ENCODE peak calls at places on chromosomes 6 and 20, in six cellular contexts. One of them, this sample, is unnamed.

GRCh38 chr6:11027565-11028110 is 16.5 kb downstream of the ELOVL2 start:
- DNase-seq in stomach: no peak
- DNase-seq in uterus: no peak
- DNase-seq in K562: no peak
- DNase-seq in spleen: no peak
- DNase-seq in A549: no peak
- DNase-seq in this sample: no peak

GRCh38 chr20:760751-761417 is 7.4 kb downstream of the SLC52A3 start:
- DNase-seq in stomach: no peak
- DNase-seq in A549: peak; percentile 65
- DNase-seq in uterus: no peak
- DNase-seq in spleen: no peak
- DNase-seq in K562: peak; percentile 83
- DNase-seq in this sample: no peak

GRCh38 chr6:13709698-13710551 is 1.7 kb downstream of the RANBP9 start:
- DNase-seq in A549: no peak
- DNase-seq in uterus: no peak
- DNase-seq in spleen: no peak
- DNase-seq in stomach: no peak
- DNase-seq in K562: peak; percentile 78
- DNase-seq in this sample: no peak

GRCh38 chr6:17001188-17001587 is 100.7 kb upstream of the STMND1 start:
- DNase-seq in uterus: no peak
- DNase-seq in stomach: no peak
- DNase-seq in spleen: no peak
- DNase-seq in K562: no peak
- DNase-seq in A549: no peak
- DNase-seq in this sample: no peak

GRCh38 chr6:34514593-34515472 is 41.3 kb downstream of the SPDEF start:
- DNase-seq in stomach: no peak
- DNase-seq in spleen: peak; percentile 56
- DNase-seq in K562: peak; percentile 81
- DNase-seq in uterus: peak; percentile 31
- DNase-seq in A549: no peak
- DNase-seq in this sample: peak; percentile 37

GRCh38 chr6:14092861-14093789 is 24.4 kb upstream of the CD83 start:
- DNase-seq in A549: no peak
- DNase-seq in spleen: no peak
- DNase-seq in K562: no peak
- DNase-seq in uterus: peak; percentile 35
- DNase-seq in stomach: no peak
- DNase-seq in this sample: no peak

GRCh38 chr6:99288668-99289067 is 60.8 kb downstream of the FAXC start:
- DNase-seq in spleen: no peak
- DNase-seq in A549: no peak
- DNase-seq in stomach: no peak
- DNase-seq in uterus: no peak
- DNase-seq in K562: no peak
- DNase-seq in this sample: no peak

GRCh38 chr20:56957737-56958553 is 308.5 kb downstream of the BMP7 start:
- DNase-seq in A549: no peak
- DNase-seq in stomach: no peak
- DNase-seq in spleen: no peak
- DNase-seq in K562: no peak
- DNase-seq in uterus: no peak
- DNase-seq in this sample: no peak

GRCh38 chr6:17986656-17987575 is 519 bp downstream of the KIF13A start:
- DNase-seq in spleen: peak; percentile 92
- DNase-seq in A549: peak; percentile 47
- DNase-seq in stomach: peak; percentile 52
- DNase-seq in K562: peak; percentile 60
- DNase-seq in uterus: peak; percentile 53
- DNase-seq in this sample: peak; percentile 46

GRCh38 chr6:40912158-40912946 is 126.7 kb downstream of the UNC5CL start:
- DNase-seq in K562: peak; percentile 71
- DNase-seq in stomach: peak; percentile 68
- DNase-seq in uterus: no peak
- DNase-seq in spleen: no peak
- DNase-seq in A549: peak; percentile 73
- DNase-seq in this sample: peak; percentile 68

GRCh38 chr6:32298632-32299336 is 72.9 kb downstream of the TSBP1 start:
- DNase-seq in A549: peak; percentile 61
- DNase-seq in spleen: no peak
- DNase-seq in uterus: no peak
- DNase-seq in K562: no peak
- DNase-seq in stomach: no peak
- DNase-seq in this sample: no peak

GRCh38 chr6:30006170-30007131 is 54.6 kb upstream of the POLR1H start:
- DNase-seq in K562: no peak
- DNase-seq in uterus: peak; percentile 61
- DNase-seq in stomach: peak; percentile 35
- DNase-seq in A549: no peak
- DNase-seq in spleen: peak; percentile 78
- DNase-seq in this sample: peak; percentile 64

GRCh38 chr20:8394308-8394945 is 262.4 kb downstream of the PLCB1 start:
- DNase-seq in A549: no peak
- DNase-seq in stomach: no peak
- DNase-seq in uterus: no peak
- DNase-seq in K562: no peak
- DNase-seq in spleen: no peak
- DNase-seq in this sample: no peak

GRCh38 chr20:5531318-5532081 is 214.7 kb upstream of the PROKR2 start:
- DNase-seq in K562: peak; percentile 23
- DNase-seq in A549: peak; percentile 24
- DNase-seq in stomach: no peak
- DNase-seq in uterus: no peak
- DNase-seq in spleen: no peak
- DNase-seq in this sample: no peak

GRCh38 chr6:158489441-158489840 is 70.5 kb upstream of the TMEM181 start:
- DNase-seq in A549: no peak
- DNase-seq in stomach: no peak
- DNase-seq in K562: no peak
- DNase-seq in uterus: no peak
- DNase-seq in spleen: no peak
- DNase-seq in this sample: no peak

GRCh38 chr6:130843575-130844320 is 16.5 kb downstream of the SMLR1 start:
- DNase-seq in stomach: no peak
- DNase-seq in uterus: no peak
- DNase-seq in K562: peak; percentile 38
- DNase-seq in A549: peak; percentile 18
- DNase-seq in spleen: no peak
- DNase-seq in this sample: no peak

GRCh38 chr6:141874930-141875602 is 257.7 kb upstream of the GJE1 start:
- DNase-seq in stomach: no peak
- DNase-seq in K562: no peak
- DNase-seq in spleen: no peak
- DNase-seq in A549: no peak
- DNase-seq in uterus: no peak
- DNase-seq in this sample: no peak

GRCh38 chr6:52420668-52421358 is 671 bp downstream of the EFHC1 start:
- DNase-seq in spleen: peak; percentile 79
- DNase-seq in uterus: no peak
- DNase-seq in stomach: no peak
- DNase-seq in K562: peak; percentile 47
- DNase-seq in A549: peak; percentile 67
- DNase-seq in this sample: peak; percentile 58

GRCh38 chr6:132768051-132768517 is 10.4 kb upstream of the VNN2 start:
- DNase-seq in stomach: peak; percentile 52
- DNase-seq in uterus: no peak
- DNase-seq in K562: peak; percentile 67
- DNase-seq in A549: peak; percentile 52
- DNase-seq in spleen: peak; percentile 82
- DNase-seq in this sample: peak; percentile 43

GRCh38 chr6:3041606-3042005 is 26.7 kb upstream of the RIPK1 start:
- DNase-seq in spleen: no peak
- DNase-seq in uterus: no peak
- DNase-seq in K562: no peak
- DNase-seq in A549: no peak
- DNase-seq in stomach: no peak
- DNase-seq in this sample: no peak

GRCh38 chr6:136014454-136015421 is 163.2 kb downstream of the PDE7B start:
- DNase-seq in spleen: no peak
- DNase-seq in A549: peak; percentile 96
- DNase-seq in stomach: no peak
- DNase-seq in K562: no peak
- DNase-seq in uterus: no peak
- DNase-seq in this sample: no peak

GRCh38 chr20:35437599-35437998 is 429 bp downstream of the GDF5 start:
- DNase-seq in spleen: no peak
- DNase-seq in stomach: no peak
- DNase-seq in A549: no peak
- DNase-seq in K562: no peak
- DNase-seq in uterus: no peak
- DNase-seq in this sample: no peak

GRCh38 chr6:149859938-149860337 is 4.2 kb downstream of the LRP11 start:
- DNase-seq in spleen: no peak
- DNase-seq in stomach: no peak
- DNase-seq in A549: no peak
- DNase-seq in K562: no peak
- DNase-seq in uterus: no peak
- DNase-seq in this sample: no peak

GRCh38 chr6:31740397-31741223 is 805 bp downstream of the MSH5 start:
- DNase-seq in spleen: peak; percentile 92
- DNase-seq in K562: peak; percentile 74
- DNase-seq in stomach: no peak
- DNase-seq in A549: no peak
- DNase-seq in uterus: no peak
- DNase-seq in this sample: no peak

GRCh38 chr20:59365611-59366284 is 65.3 kb downstream of the EDN3 start:
- DNase-seq in A549: no peak
- DNase-seq in spleen: peak; percentile 71
- DNase-seq in K562: no peak
- DNase-seq in stomach: no peak
- DNase-seq in uterus: no peak
- DNase-seq in this sample: no peak

GRCh38 chr6:97726378-97726777 is 443.4 kb upstream of the MMS22L start:
- DNase-seq in stomach: no peak
- DNase-seq in uterus: no peak
- DNase-seq in A549: peak; percentile 2
- DNase-seq in K562: no peak
- DNase-seq in spleen: no peak
- DNase-seq in this sample: no peak

GRCh38 chr6:97151611-97152010 is 131.4 kb downstream of the MMS22L start:
- DNase-seq in stomach: no peak
- DNase-seq in uterus: no peak
- DNase-seq in K562: no peak
- DNase-seq in A549: no peak
- DNase-seq in spleen: no peak
- DNase-seq in this sample: no peak

GRCh38 chr6:43630980-43631619 is 2.0 kb upstream of the GTPBP2 start:
- DNase-seq in spleen: no peak
- DNase-seq in stomach: no peak
- DNase-seq in uterus: no peak
- DNase-seq in A549: no peak
- DNase-seq in K562: peak; percentile 98
- DNase-seq in this sample: no peak

GRCh38 chr6:43629505-43630300 is 639 bp upstream of the GTPBP2 start:
- DNase-seq in uterus: peak; percentile 96
- DNase-seq in spleen: peak; percentile 96
- DNase-seq in stomach: peak; percentile 97
- DNase-seq in K562: peak; percentile 99
- DNase-seq in A549: peak; percentile 95
- DNase-seq in this sample: peak; percentile 91

GRCh38 chr6:43628392-43629103 is 516 bp downstream of the GTPBP2 start:
- DNase-seq in A549: peak; percentile 36
- DNase-seq in spleen: no peak
- DNase-seq in stomach: peak; percentile 51
- DNase-seq in K562: peak; percentile 85
- DNase-seq in uterus: peak; percentile 63
- DNase-seq in this sample: peak; percentile 52

GRCh38 chr6:43627008-43627825 is 1.8 kb downstream of the GTPBP2 start:
- DNase-seq in stomach: peak; percentile 79
- DNase-seq in A549: peak; percentile 70
- DNase-seq in spleen: no peak
- DNase-seq in K562: peak; percentile 98
- DNase-seq in uterus: peak; percentile 74
- DNase-seq in this sample: peak; percentile 87

GRCh38 chr6:43629104-43629504 is at the start of gene GTPBP2:
- DNase-seq in uterus: peak; percentile 98
- DNase-seq in A549: peak; percentile 97
- DNase-seq in K562: peak; percentile 100
- DNase-seq in spleen: peak; percentile 100
- DNase-seq in stomach: peak; percentile 99
- DNase-seq in this sample: peak; percentile 99
- TF ChIP-seq POLR2A in uterus: peak; percentile 54
- TF ChIP-seq POLR2A in A549: no peak
- TF ChIP-seq POLR2A in K562: no peak
- TF ChIP-seq POLR2A in spleen: no peak
- TF ChIP-seq POLR2A in stomach: no peak
- TF ChIP-seq POLR2A in this sample: peak; percentile 23

GRCh38 chr20:63522091-63522868 is 1.7 kb downstream of the PPDPF start:
- DNase-seq in stomach: no peak
- DNase-seq in uterus: no peak
- DNase-seq in spleen: peak; percentile 73
- DNase-seq in A549: no peak
- DNase-seq in K562: no peak
- DNase-seq in this sample: peak; percentile 47
- H3K4me3 ChIP-seq in stomach: peak overlapping the region; percentile 77
- H3K4me3 ChIP-seq in uterus: no peak overlapping the region
- H3K4me3 ChIP-seq in spleen: no peak overlapping the region
- H3K4me3 ChIP-seq in A549: no peak overlapping the region
- H3K4me3 ChIP-seq in K562: no peak overlapping the region
- H3K4me3 ChIP-seq in this sample: no peak overlapping the region

DNA sequence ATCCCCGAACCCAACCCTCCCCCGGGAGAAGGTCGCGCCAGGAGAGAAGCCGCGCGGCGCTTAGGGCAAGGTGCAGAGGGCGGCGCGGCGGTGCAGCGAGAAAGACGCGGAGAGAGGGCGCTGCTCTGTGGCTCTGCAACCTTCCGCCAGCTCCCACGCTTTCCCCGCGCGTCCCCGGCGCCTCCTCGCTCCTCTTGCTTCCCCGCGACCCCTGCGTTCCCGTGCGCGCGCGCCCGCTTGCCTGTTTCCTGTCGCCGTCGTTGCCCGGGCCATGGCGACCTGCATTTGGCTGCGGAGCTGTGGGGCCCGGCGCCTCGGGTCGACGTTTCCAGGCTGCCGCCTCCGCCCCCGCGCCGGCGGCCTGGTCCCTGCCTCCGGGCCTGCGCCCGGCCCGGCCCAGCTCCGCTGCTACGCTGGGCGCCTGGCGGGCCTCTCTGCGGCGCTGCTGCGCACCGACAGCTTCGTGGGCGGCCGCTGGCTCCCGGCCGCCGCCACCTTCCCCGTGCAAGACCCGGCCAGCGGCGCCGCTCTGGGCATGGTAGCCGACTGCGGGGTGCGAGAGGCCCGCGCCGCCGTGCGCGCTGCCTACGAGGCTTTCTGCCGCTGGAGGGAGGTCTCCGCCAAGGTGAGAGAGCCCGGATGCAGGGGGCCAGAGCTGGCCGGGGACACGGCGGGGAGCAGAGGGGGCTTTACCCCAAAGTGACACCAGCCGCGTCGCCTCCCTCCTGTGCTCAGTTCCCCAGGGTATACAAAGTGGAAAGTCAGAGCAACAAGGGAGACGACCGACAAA is at the start of gene ALDH5A1:
- DNase-seq in stomach: peak; percentile 72
- DNase-seq in spleen: peak; percentile 95
- DNase-seq in A549: peak; percentile 70
- DNase-seq in uterus: peak; percentile 69
- DNase-seq in K562: peak; percentile 84
- DNase-seq in this sample: peak; percentile 86
- TF ChIP-seq CTCF in stomach: peak; percentile 21
- TF ChIP-seq CTCF in spleen: peak; percentile 17
- TF ChIP-seq CTCF in A549: peak; percentile 27
- TF ChIP-seq CTCF in uterus: peak; percentile 29
- TF ChIP-seq CTCF in K562: peak; percentile 32
- TF ChIP-seq CTCF in this sample: peak; percentile 7

GRCh38 chr20:44976698-44977097 is 10.4 kb downstream of the STK4 start:
- DNase-seq in stomach: no peak
- DNase-seq in spleen: no peak
- DNase-seq in A549: no peak
- DNase-seq in K562: no peak
- DNase-seq in uterus: no peak
- DNase-seq in this sample: no peak
- TF ChIP-seq POLR2A in stomach: no peak
- TF ChIP-seq POLR2A in spleen: no peak
- TF ChIP-seq POLR2A in A549: no peak
- TF ChIP-seq POLR2A in K562: no peak
- TF ChIP-seq POLR2A in uterus: no peak
- TF ChIP-seq POLR2A in this sample: no peak